ENCODE peak calls at places on chromosomes 5 and 9, in nine cellular contexts. Z is right atrium auricular region, J is PC-3, W is heart left ventricle, N is GM23248, M is A549, B is left ventricle myocardium inferior, F is adrenal gland, L is endothelial cell of umbilical vein. D is an unnamed sample.
A peak's percentile ranks its signal among the peaks of the same experiment; 100 is the strongest.

GRCh38 chr9:131476777-131477345 is 25.9 kb upstream of the POMT1 start:
- DNase-seq in F (no peak), B (peak; percentile 73), M (no peak), W (peak; percentile 64), Z (no peak), J (no peak), L (no peak), N (no peak), D (no peak)

GRCh38 chr5:112407240-112407639 is 11.8 kb downstream of the EPB41L4A start:
- DNase-seq in J (no peak), L (peak; percentile 7), N (no peak), B (no peak), Z (no peak), W (no peak), F (no peak), M (no peak), D (no peak)

GRCh38 chr9:37529111-37529510 is 43.4 kb downstream of the POLR1E start:
- DNase-seq in Z (no peak), J (no peak), F (no peak), N (no peak), M (no peak), L (no peak), W (no peak), B (no peak), D (no peak)

GRCh38 chr9:111896942-111897830 is 572 bp downstream of the UGCG start:
- DNase-seq in B (peak; percentile 73), Z (no peak), M (peak; percentile 28), F (peak; percentile 51), W (peak; percentile 82), L (peak; percentile 74), N (peak; percentile 65), J (peak; percentile 13), D (peak; percentile 25)

GRCh38 chr5:151093476-151093889 is 12.6 kb upstream of the TNIP1 start:
- DNase-seq in W (no peak), L (no peak), F (no peak), B (no peak), Z (peak; percentile 79), N (peak; percentile 97), J (peak; percentile 87), M (no peak), D (no peak)

GRCh38 chr5:133967715-133968056 is 739 bp downstream of the C5orf15 start:
- DNase-seq in L (peak; percentile 39), B (no peak), W (no peak), Z (no peak), J (no peak), M (no peak), F (no peak), N (peak; percentile 65), D (no peak)

GRCh38 chr5:149452665-149453617 is 73.8 kb upstream of the IL17B start:
- DNase-seq in B (peak; percentile 58), N (peak; percentile 98), F (no peak), M (no peak), J (peak; percentile 34), L (peak; percentile 92), Z (peak; percentile 95), W (peak; percentile 74), D (no peak)

GRCh38 chr9:21096901-21097255 is 19.1 kb upstream of the IFNB1 start:
- DNase-seq in L (no peak), F (no peak), W (no peak), M (no peak), Z (no peak), J (no peak), B (no peak), N (no peak), D (no peak)

GRCh38 chr9:18979367-18979766 is 53.6 kb downstream of the SAXO1 start:
- DNase-seq in W (no peak), L (peak; percentile 63), M (no peak), B (no peak), F (no peak), N (peak; percentile 86), J (peak; percentile 44), Z (no peak), D (no peak)

GRCh38 chr5:100840364-100840763 is 62.7 kb downstream of the ST8SIA4 start:
- DNase-seq in L (peak; percentile 47), Z (no peak), M (no peak), W (no peak), B (no peak), J (peak; percentile 87), F (no peak), N (peak; percentile 39), D (no peak)

GRCh38 chr9:92561374-92562329 is 25.9 kb upstream of the ECM2 start:
- DNase-seq in Z (no peak), F (no peak), W (no peak), N (peak; percentile 31), L (no peak), B (no peak), J (peak; percentile 69), M (no peak), D (no peak)

GRCh38 chr9:135850737-135851136 is 56.6 kb downstream of the CAMSAP1 start:
- DNase-seq in W (no peak), F (no peak), L (peak; percentile 42), M (no peak), J (peak; percentile 24), B (no peak), Z (no peak), N (no peak), D (no peak)

GRCh38 chr5:57302164-57302563 is 128.3 kb downstream of the GPBP1 start:
- DNase-seq in L (peak; percentile 51), Z (no peak), F (peak; percentile 25), B (no peak), M (no peak), W (no peak), N (peak; percentile 21), J (peak; percentile 86), D (no peak)

GRCh38 chr5:90390933-90391332 is 18.6 kb downstream of the CETN3 start:
- DNase-seq in F (no peak), L (no peak), N (no peak), B (no peak), M (no peak), Z (no peak), J (no peak), W (no peak), D (no peak)

GRCh38 chr9:19634881-19635280 is 154.0 kb downstream of the SLC24A2 start:
- DNase-seq in W (no peak), M (no peak), L (no peak), B (no peak), F (no peak), Z (no peak), J (no peak), N (no peak), D (no peak)

GRCh38 chr5:180046656-180047055 is 24.9 kb downstream of the RNF130 start:
- DNase-seq in B (no peak), F (no peak), J (no peak), W (no peak), N (no peak), M (no peak), Z (no peak), L (peak; percentile 73), D (no peak)

GRCh38 chr9:120874226-120874839 is 2.7 kb downstream of the PHF19 start:
- DNase-seq in J (no peak), B (no peak), M (no peak), N (no peak), Z (no peak), L (no peak), F (no peak), W (no peak), D (no peak)

GRCh38 chr9:120876842-120877240 is at the start of gene PHF19:
- DNase-seq in W (no peak), Z (no peak), M (peak; percentile 78), N (peak; percentile 71), J (no peak), F (peak; percentile 37), B (peak; percentile 36), L (no peak), D (no peak)

GRCh38 chr9:120875954-120876841 is 790 bp downstream of the PHF19 start:
- DNase-seq in N (peak; percentile 93), J (peak; percentile 89), Z (peak; percentile 92), F (peak; percentile 84), M (peak; percentile 93), W (peak; percentile 84), L (peak; percentile 90), B (peak; percentile 85), D (peak; percentile 91)

GRCh38 chr9:120874861-120875565 is 2.0 kb downstream of the PHF19 start:
- DNase-seq in B (no peak), J (no peak), F (no peak), Z (no peak), W (no peak), N (no peak), L (no peak), M (no peak), D (no peak)

DNA sequence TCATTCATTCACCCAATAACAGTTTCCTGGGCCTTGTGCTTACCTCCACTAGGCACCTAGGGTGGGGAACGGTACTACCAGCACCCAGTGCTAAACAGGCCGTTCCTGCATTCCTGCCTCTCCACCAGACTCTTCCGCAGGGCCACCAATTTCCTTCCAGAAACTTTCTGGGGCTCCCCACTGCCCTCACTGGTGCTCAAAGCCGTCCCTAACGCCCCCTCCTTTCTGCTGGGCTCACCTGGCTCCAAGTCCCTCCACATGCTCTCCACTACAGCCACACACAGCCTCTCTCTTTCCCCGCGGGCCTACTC is 1.4 kb downstream of the PHF19 start:
- DNase-seq in B (no peak), Z (no peak), J (no peak), M (no peak), N (no peak), F (no peak), L (no peak), W (no peak), D (no peak)
- H3K4me1 ChIP-seq in B (peaks cover 21% of the 10 kb centered on the region), Z (peaks cover 15% of the 10 kb centered on the region), J (peaks cover 47% of the 10 kb centered on the region), M (peaks cover 47% of the 10 kb centered on the region), N (no peaks in the 10 kb centered on the region), F (no peaks in the 10 kb centered on the region), L (peaks cover 26% of the 10 kb centered on the region), W (no peaks in the 10 kb centered on the region), D (peaks cover 30% of the 10 kb centered on the region)

DNA sequence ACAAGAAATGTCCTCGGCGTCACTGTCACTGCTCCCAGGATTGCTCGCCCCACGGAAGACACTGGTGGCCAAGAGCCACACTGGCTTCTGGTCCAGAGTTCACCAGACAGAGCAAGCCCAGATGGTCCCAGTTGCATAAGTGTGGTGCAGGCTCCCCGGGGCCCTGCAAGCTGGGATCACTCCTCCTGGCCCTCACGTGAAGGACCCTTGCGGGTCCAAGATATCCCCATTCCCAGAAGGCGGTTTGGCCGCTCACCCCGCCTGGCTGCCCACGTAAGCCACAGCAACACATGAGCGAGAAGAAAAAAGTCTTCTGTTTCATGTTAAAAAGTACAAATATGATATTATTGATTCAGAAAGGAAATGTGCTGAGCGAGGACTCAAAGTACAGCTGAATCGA is 427.4 kb downstream of the IRX1 start:
- DNase-seq in Z (no peak), B (peak; percentile 70), J (no peak), F (no peak), W (peak; percentile 34), M (no peak), L (no peak), N (no peak), D (no peak)
- H3K4me1 ChIP-seq in Z (peaks cover 3% of the 10 kb centered on the region), B (peaks cover 28% of the 10 kb centered on the region), J (no peaks in the 10 kb centered on the region), F (no peaks in the 10 kb centered on the region), W (no peaks in the 10 kb centered on the region), M (no peaks in the 10 kb centered on the region), L (peaks cover 4% of the 10 kb centered on the region), N (peaks cover 3% of the 10 kb centered on the region), D (no peaks in the 10 kb centered on the region)

GRCh38 chr5:115586525-115587146 is 15.6 kb downstream of the TICAM2 start:
- DNase-seq in L (peak; percentile 41), N (peak; percentile 77), W (no peak), M (peak; percentile 14), F (no peak), J (peak; percentile 53), B (no peak), Z (no peak), D (no peak)
- H3K4me1 ChIP-seq in L (peaks cover 4% of the 10 kb centered on the region), N (peaks cover 15% of the 10 kb centered on the region), W (no peaks in the 10 kb centered on the region), M (no peaks in the 10 kb centered on the region), F (no peaks in the 10 kb centered on the region), J (peaks cover 13% of the 10 kb centered on the region), B (peaks cover 43% of the 10 kb centered on the region), Z (peaks cover 23% of the 10 kb centered on the region), D (no peaks in the 10 kb centered on the region)

GRCh38 chr5:178688551-178688950 is 41.9 kb downstream of the ZNF354A start:
- DNase-seq in M (no peak), L (no peak), N (no peak), J (peak; percentile 84), W (no peak), Z (no peak), B (no peak), F (no peak), D (no peak)
- H3K4me1 ChIP-seq in M (no peaks in the 10 kb centered on the region), L (no peaks in the 10 kb centered on the region), N (no peaks in the 10 kb centered on the region), J (peaks cover 30% of the 10 kb centered on the region), W (no peaks in the 10 kb centered on the region), Z (no peaks in the 10 kb centered on the region), B (no peaks in the 10 kb centered on the region), F (no peaks in the 10 kb centered on the region), D (no peaks in the 10 kb centered on the region)

D was measured in HAP-1.